ENCODE peak calls at places on chromosome 6, in six cellular contexts. Q is A549; G is heart right ventricle; R is endothelial cell; Z is HEK293T; A is CD4-positive, alpha-beta memory T cell. B is an unnamed sample.
A peak's percentile ranks its signal among the peaks of the same experiment; 100 is the strongest.

GRCh38 chr6:31610891-31611425 is 4.1 kb upstream of the AIF1 start:
- DNase-seq in Q (no peak), G (no peak), R (no peak), Z (no peak), A (no peak), B (no peak)

GRCh38 chr6:56868687-56869086 is 86.2 kb upstream of the BEND6 start:
- DNase-seq in Q (peak; percentile 37), G (no peak), R (no peak), Z (no peak), A (no peak), B (no peak)

GRCh38 chr6:7045331-7045730 is 62.4 kb upstream of the RREB1 start:
- DNase-seq in Q (no peak), G (no peak), R (no peak), Z (no peak), A (no peak), B (no peak)

GRCh38 chr6:5531853-5532375 is 270.6 kb downstream of the FARS2 start:
- DNase-seq in Q (no peak), G (no peak), R (no peak), Z (no peak), A (no peak), B (peak; percentile 56)

GRCh38 chr6:119524410-119524809 is 174.8 kb upstream of the MAN1A1 start:
- DNase-seq in Q (no peak), G (no peak), R (no peak), Z (no peak), A (no peak), B (no peak)

GRCh38 chr6:148590881-148591280 is 155.9 kb upstream of the UST start:
- DNase-seq in Q (peak; percentile 28), G (no peak), R (no peak), Z (no peak), A (no peak), B (no peak)

GRCh38 chr6:5997420-5998093 is 9.2 kb downstream of the NRN1 start:
- DNase-seq in Q (no peak), G (peak; percentile 36), R (peak; percentile 61), Z (peak; percentile 32), A (no peak), B (no peak)

GRCh38 chr6:66232890-66233289 is 525.9 kb upstream of the EYS start:
- DNase-seq in Q (no peak), G (no peak), R (no peak), Z (no peak), A (no peak), B (no peak)

GRCh38 chr6:46410330-46410953 is 80.8 kb downstream of the RCAN2 start:
- DNase-seq in Q (no peak), G (no peak), R (peak; percentile 12), Z (no peak), A (peak; percentile 43), B (peak; percentile 40)

GRCh38 chr6:153084393-153084792 is 46.7 kb downstream of the RGS17 start:
- DNase-seq in Q (no peak), G (no peak), R (no peak), Z (no peak), A (no peak), B (no peak)

GRCh38 chr6:157761331-157761921 is 61.6 kb upstream of the SNX9 start:
- DNase-seq in Q (no peak), G (no peak), R (no peak), Z (no peak), A (peak; percentile 68), B (peak; percentile 68)

GRCh38 chr6:45421700-45422540 is 44.2 kb upstream of the SUPT3H start:
- DNase-seq in Q (peak; percentile 42), G (peak; percentile 57), R (peak; percentile 50), Z (peak; percentile 59), A (peak; percentile 56), B (peak; percentile 25)

GRCh38 chr6:27809939-27810767 is 102.0 kb downstream of the OR2B2 start:
- DNase-seq in Q (peak; percentile 95), G (peak; percentile 54), R (peak; percentile 56), Z (peak; percentile 76), A (peak; percentile 94), B (peak; percentile 98)

GRCh38 chr6:148342146-148343027 is at the start of gene SASH1:
- DNase-seq in Q (peak; percentile 72), G (peak; percentile 71), R (peak; percentile 64), Z (peak; percentile 71), A (peak; percentile 9), B (peak; percentile 38)

GRCh38 chr6:84601366-84601765 is 163.0 kb downstream of the TBX18 start:
- DNase-seq in Q (no peak), G (no peak), R (no peak), Z (no peak), A (no peak), B (no peak)

GRCh38 chr6:114648847-114649246 is 306.0 kb upstream of the HS3ST5 start:
- DNase-seq in Q (no peak), G (no peak), R (no peak), Z (no peak), A (no peak), B (no peak)

GRCh38 chr6:129575378-129576118 is 134.4 kb downstream of the ARHGAP18 start:
- DNase-seq in Q (peak; percentile 43), G (no peak), R (no peak), Z (peak; percentile 66), A (peak; percentile 22), B (no peak)

GRCh38 chr6:16950311-16950710 is 151.5 kb upstream of the STMND1 start:
- DNase-seq in Q (no peak), G (no peak), R (no peak), Z (no peak), A (no peak), B (no peak)

GRCh38 chr6:2958331-2958711 is 13.0 kb downstream of the SERPINB6 start:
- DNase-seq in Q (no peak), G (peak; percentile 43), R (no peak), Z (no peak), A (no peak), B (no peak)

GRCh38 chr6:7540595-7540994 is 876 bp upstream of the DSP start:
- DNase-seq in Q (peak; percentile 67), G (peak; percentile 42), R (peak; percentile 29), Z (peak; percentile 22), A (no peak), B (no peak)

GRCh38 chr6:146857180-146857959 is 258.6 kb downstream of the ADGB start:
- DNase-seq in Q (peak; percentile 73), G (peak; percentile 84), R (peak; percentile 90), Z (peak; percentile 90), A (peak; percentile 64), B (peak; percentile 66)

GRCh38 chr6:136753624-136754023 is 38.7 kb downstream of the MAP3K5 start:
- DNase-seq in Q (no peak), G (no peak), R (no peak), Z (no peak), A (peak; percentile 91), B (peak; percentile 86)

GRCh38 chr6:96450082-96450759 is 71.4 kb upstream of the UFL1 start:
- DNase-seq in Q (no peak), G (no peak), R (no peak), Z (no peak), A (no peak), B (no peak)

B was measured in CD4-positive, CD25-positive, alpha-beta regulatory T cell.